ENCODE peak calls at places on chromosomes 13 and 19, in seven cellular contexts. V, H, A, Q, D, I and C are unnamed samples.

GRCh38 chr13:80742027-80742426 is 401.1 kb upstream of the SPRY2 start:
- DNase-seq in Q (no peak), V (no peak), A (no peak), D (no peak), I (no peak), H (no peak), C (no peak)

GRCh38 chr13:31588331-31588730 is 151.0 kb upstream of the RXFP2 start:
- DNase-seq in H (no peak), Q (no peak), I (no peak), V (no peak), D (no peak), A (no peak), C (no peak)

GRCh38 chr19:58088521-58089052 is 9.4 kb downstream of the ZSCAN18 start:
- DNase-seq in H (no peak), Q (no peak), I (no peak), A (no peak), D (no peak), V (no peak), C (no peak)

GRCh38 chr13:114282143-114282685 is 813 bp downstream of the UPF3A start:
- DNase-seq in D (peak), A (no peak), H (peak), I (no peak), V (peak), Q (peak), C (peak)

GRCh38 chr19:46841458-46842083 is 9.1 kb downstream of the AP2S1 start:
- DNase-seq in A (no peak), Q (peak), D (peak), V (peak), H (no peak), I (no peak), C (no peak)

GRCh38 chr19:5696196-5697021 is 6.3 kb downstream of the RPL36 start:
- DNase-seq in Q (no peak), A (no peak), V (no peak), H (no peak), I (no peak), D (no peak), C (no peak)

GRCh38 chr19:17021793-17022590 is 4.6 kb downstream of the CPAMD8 start:
- DNase-seq in Q (no peak), H (no peak), I (peak), A (no peak), V (no peak), D (peak), C (no peak)

GRCh38 chr13:40517486-40518311 is 148.7 kb downstream of the FOXO1 start:
- DNase-seq in A (no peak), H (no peak), V (no peak), Q (no peak), D (no peak), I (no peak), C (no peak)

GRCh38 chr13:40333238-40333637 is 333.2 kb downstream of the FOXO1 start:
- DNase-seq in D (no peak), A (no peak), H (no peak), V (peak), I (no peak), Q (no peak), C (no peak)

GRCh38 chr13:51453959-51454703 is 1.3 kb upstream of the INTS6 start:
- DNase-seq in H (peak), A (no peak), V (peak), Q (peak), D (peak), I (peak), C (peak)

GRCh38 chr13:51452391-51453307 is at the start of gene INTS6:
- DNase-seq in D (peak), I (peak), A (peak), V (peak), Q (peak), H (peak), C (peak)

GRCh38 chr13:51451467-51452390 is 1.1 kb downstream of the INTS6 start:
- DNase-seq in V (peak), Q (peak), A (peak), H (peak), I (peak), D (peak), C (peak)

GRCh38 chr13:51455532-51455931 is 2.7 kb upstream of the INTS6 start:
- DNase-seq in A (no peak), I (no peak), Q (no peak), V (no peak), H (peak), D (no peak), C (no peak)

DNA sequence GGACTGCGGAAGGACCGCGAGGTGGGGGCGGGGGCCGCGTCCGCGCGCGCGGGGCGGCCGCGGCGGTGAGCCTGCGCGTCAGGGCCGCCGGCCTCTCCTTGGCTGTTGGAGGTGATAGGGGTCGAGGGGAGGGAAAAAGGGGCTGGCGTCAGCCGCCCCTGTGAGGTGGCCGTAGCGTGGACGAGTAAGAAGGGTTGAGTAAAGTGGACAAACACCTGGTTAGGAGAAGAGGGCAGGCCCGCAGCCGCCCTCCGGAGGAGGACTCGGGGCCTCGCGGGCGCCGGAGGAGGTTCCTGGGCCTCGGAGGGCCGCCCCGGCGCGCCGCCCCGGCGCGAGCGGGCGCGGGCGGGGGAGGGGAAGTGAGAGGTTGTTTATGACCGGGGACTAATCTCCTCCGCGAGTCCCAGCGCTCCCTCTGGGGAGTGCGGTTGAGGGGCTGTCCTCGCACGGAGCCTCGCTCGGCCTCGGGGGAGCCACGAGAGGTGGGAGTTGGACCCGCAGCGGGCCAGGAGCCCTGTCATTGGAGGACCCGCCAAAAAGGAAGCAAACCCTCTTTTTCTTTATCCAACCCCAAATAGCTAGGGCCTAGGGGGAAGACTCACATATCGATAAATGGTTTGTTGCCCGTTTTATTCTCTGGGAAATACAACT is 597 bp upstream of the INTS6 start:
- DNase-seq in I (no peak), A (peak), V (peak), H (no peak), D (no peak), Q (peak), C (peak)
- TF ChIP-seq POLR2A in I (no peak), A (no peak), V (peak), H (peak), D (no peak), Q (peak), C (peak)

DNA sequence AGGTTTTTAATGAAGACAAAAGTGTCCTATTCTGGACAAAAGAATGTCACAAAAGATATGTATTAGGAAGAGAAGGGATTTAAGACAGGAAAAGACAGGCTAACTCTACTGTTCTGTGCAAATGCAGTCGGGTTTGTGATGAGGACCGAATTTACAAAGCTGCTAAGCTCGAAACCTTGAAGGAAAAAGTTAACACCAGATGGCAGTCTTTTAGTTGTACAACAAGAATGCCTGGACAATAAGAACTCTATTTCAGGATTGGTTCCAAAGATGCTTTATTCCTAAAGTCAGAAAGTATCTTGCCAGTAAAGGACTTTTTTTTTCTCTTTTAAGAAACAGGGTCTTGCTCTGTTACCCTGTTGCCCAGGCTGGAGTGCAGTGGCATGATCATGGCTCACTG is 51.1 kb downstream of the HS6ST3 start:
- DNase-seq in V (no peak), I (no peak), Q (no peak), H (no peak), D (peak), A (no peak), C (no peak)
- TF ChIP-seq CTCF in V (no peak), I (no peak), Q (peak), H (no peak), D (peak), A (peak), C (no peak)

DNA sequence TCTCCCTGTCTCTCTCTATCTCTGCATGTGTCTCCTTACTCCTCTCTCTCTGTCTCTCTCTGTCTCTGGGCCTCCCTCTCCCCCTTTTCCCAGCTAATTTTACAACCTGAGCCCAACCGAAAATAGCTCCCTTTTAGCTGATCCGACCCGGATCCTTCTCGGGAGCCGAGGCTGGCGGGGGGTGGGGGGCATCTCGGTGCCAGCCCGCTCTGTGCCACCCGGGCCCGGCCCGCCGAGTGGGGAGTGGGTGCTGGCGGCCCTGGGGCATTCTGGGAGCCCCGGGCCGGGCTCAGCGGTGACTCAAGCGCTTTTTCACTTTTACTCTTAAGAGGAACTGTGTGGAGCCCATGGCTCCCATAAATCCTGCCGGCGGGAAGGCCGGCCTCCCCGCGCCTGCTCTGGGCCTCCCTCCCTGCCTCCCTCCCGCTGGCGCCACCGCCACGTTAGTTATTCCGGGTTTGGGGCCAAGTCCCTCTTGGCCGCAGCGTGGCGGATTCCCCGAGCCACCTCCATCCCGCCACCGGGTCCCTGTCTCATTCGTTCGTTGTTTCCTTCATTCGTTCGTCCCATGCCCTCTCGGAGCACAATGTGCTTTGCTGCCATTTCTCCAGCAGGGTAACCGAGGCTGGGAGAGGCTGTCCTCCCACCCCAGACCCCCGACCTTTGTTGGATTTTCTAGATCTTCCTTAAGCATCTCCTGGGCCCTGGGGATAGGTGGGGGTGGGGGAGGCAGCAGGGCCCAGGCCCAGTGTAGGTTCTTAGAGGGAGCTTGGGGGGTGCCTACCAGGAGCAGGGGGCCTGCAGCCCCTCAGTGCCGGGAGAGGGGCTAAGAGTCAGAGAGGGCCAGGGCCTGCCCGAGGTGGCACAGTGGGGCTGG is 3.2 kb downstream of the NFIC start:
- DNase-seq in A (no peak), D (peak), H (peak), I (no peak), Q (peak), V (peak), C (no peak)
- H3K27ac ChIP-seq in A (peak), D (peak), H (peak), I (peak), Q (peak), V (peak), C (peak)

GRCh38 chr19:1386945-1387683 is 3.4 kb downstream of the NDUFS7 start:
- DNase-seq in D (no peak), H (no peak), Q (no peak), A (no peak), V (no peak), I (no peak), C (no peak)
- TF ChIP-seq POLR2A in D (no peak), H (no peak), Q (no peak), A (no peak), V (no peak), I (no peak), C (no peak)

DNA sequence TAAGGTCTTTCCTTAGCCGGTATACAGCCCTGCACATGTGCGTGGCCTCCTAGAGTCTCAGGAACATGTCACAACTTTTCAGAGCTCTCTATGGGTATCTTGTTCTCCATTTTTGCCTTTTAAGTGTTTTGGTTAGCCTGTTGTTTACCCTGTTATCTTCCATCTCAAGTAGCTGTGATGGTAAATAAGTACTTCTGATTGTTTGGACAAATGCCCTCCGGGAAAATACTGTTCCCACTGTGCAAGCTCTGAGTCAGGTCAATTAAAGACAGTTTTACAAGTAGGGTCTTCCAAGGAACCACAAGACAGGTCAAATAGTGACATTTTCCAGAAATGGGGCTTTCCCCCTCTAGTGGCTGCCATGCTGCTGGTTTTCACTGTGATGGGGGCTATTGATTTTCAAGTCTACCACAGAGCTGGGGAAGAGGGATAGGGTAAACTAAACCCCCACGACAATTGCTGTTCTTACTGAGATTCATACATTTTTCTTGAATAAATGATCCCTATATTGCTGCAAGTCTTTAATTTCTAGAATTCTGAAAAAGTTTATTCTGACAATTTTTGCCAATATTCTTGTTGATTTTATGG is 109.5 kb downstream of the TM9SF2 start:
- DNase-seq in H (no peak), V (no peak), Q (no peak), D (no peak), A (no peak), I (no peak), C (no peak)
- TF ChIP-seq CTCF in H (no peak), V (no peak), Q (no peak), D (no peak), A (no peak), I (no peak), C (no peak)

DNA sequence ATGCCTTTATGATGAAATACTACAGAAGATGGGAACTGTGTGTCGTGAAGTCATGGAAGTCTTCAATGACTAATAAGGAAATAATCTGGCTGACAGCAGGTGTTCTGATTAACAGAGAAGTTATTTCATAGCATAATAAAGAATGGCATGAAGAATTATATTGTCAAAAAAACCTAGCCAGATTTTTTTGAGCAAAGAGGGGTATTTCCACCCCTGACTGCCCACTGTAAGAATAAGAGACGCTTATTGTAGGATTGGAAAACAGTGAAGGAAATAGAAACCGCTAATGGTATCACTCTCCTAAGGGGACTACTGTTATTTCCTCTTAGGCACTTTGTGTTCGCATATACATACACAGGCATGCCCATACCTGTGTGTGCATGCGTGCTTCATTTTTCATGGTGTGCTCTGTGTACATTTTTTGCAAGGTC is 318.7 kb downstream of the SHISA2 start:
- DNase-seq in I (no peak), V (no peak), D (no peak), H (no peak), Q (no peak), A (no peak), C (no peak)
- H3K27ac ChIP-seq in I (no peak), V (no peak), D (no peak), H (no peak), Q (no peak), A (no peak), C (no peak)

GRCh38 chr13:111076156-111077013 is 38.7 kb upstream of the ARHGEF7 start:
- DNase-seq in V (no peak), Q (no peak), H (no peak), I (no peak), D (no peak), A (no peak), C (no peak)
- TF ChIP-seq POLR2A in V (no peak), Q (no peak), H (no peak), I (no peak), D (no peak), A (no peak), C (no peak)

GRCh38 chr13:20873348-20873747 is 29.2 kb downstream of the XPO4 start:
- DNase-seq in V (no peak), H (no peak), D (peak), A (no peak), Q (no peak), I (no peak), C (no peak)

GRCh38 chr13:20867408-20867807 is 35.1 kb downstream of the XPO4 start:
- DNase-seq in A (no peak), D (no peak), I (no peak), Q (no peak), V (no peak), H (no peak), C (no peak)

GRCh38 chr13:20870829-20871228 is 31.7 kb downstream of the XPO4 start:
- DNase-seq in V (no peak), H (no peak), I (no peak), Q (no peak), D (no peak), A (no peak), C (no peak)

DNA sequence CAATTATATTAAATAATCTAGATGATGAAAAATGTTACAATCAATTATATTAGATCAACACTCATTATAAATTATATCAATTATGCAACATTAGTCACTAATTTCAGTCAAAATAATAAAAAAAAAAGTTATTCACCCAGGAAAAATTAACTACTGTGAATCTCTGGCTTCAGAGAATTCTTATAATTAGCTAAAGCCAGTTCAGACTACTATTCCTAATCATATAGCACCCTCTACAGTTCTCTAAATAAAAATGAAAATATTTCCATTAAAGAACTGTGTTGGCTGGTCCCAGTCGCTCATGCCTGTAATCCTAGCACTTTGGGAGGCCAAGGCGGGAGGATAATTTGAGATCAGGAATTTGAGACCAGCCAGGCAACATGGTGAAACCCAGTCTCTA is 33.0 kb downstream of the XPO4 start:
- DNase-seq in D (peak), I (no peak), A (no peak), Q (no peak), V (no peak), H (no peak), C (no peak)
- TF ChIP-seq CTCF in D (peak), I (no peak), A (no peak), Q (peak), V (no peak), H (no peak), C (no peak)

GRCh38 chr19:55552620-55553019 is 7.3 kb upstream of the SBK3 start:
- DNase-seq in V (no peak), H (no peak), A (no peak), I (peak), Q (no peak), D (peak), C (no peak)
- H3K27ac ChIP-seq in V (no peak), H (no peak), A (no peak), I (no peak), Q (no peak), D (no peak), C (no peak)